ENCODE peak calls at places on chromosomes 2 and 18, in five cellular contexts. J is heart left ventricle; H is substantia nigra; P is gastrocnemius medialis; K is CD8-positive, alpha-beta memory T cell. A is an unnamed sample.
A peak's percentile ranks its signal among the peaks of the same experiment; 100 is the strongest.

GRCh38 chr2:74715071-74715791 is 61.2 kb downstream of the SEMA4F start:
- DNase-seq in H (peak; percentile 52), K (peak; percentile 81), J (peak; percentile 81), P (peak; percentile 48), A (peak; percentile 15)

GRCh38 chr18:13446024-13446423 is 227.5 kb downstream of the LDLRAD4 start:
- DNase-seq in J (no peak), P (no peak), H (no peak), K (no peak), A (no peak)

GRCh38 chr18:50666536-50666935 is 106.6 kb downstream of the MAPK4 start:
- DNase-seq in K (no peak), J (no peak), H (no peak), P (no peak), A (peak; percentile 34)

GRCh38 chr18:49609416-49610284 is 47.8 kb downstream of the LIPG start:
- DNase-seq in J (no peak), P (no peak), K (no peak), H (no peak), A (no peak)

GRCh38 chr18:30705943-30706342 is 336.6 kb downstream of the DSC3 start:
- DNase-seq in H (no peak), J (no peak), P (no peak), K (no peak), A (no peak)

GRCh38 chr2:133674433-133675331 is 106.4 kb upstream of the NCKAP5 start:
- DNase-seq in J (peak; percentile 70), K (no peak), P (no peak), H (peak; percentile 73), A (peak; percentile 49)

GRCh38 chr2:25165992-25166618 is 2.3 kb downstream of the POMC start:
- DNase-seq in P (no peak), H (peak; percentile 5), K (peak; percentile 63), J (peak; percentile 41), A (no peak)

GRCh38 chr2:239293450-239294430 is 107.1 kb downstream of the HDAC4 start:
- DNase-seq in J (peak; percentile 22), K (peak; percentile 62), P (peak; percentile 26), H (no peak), A (no peak)

GRCh38 chr18:65425366-65425765 is 325.4 kb upstream of the CDH7 start:
- DNase-seq in H (no peak), P (no peak), J (no peak), K (no peak), A (no peak)

GRCh38 chr2:33177627-33178026 is 230.9 kb downstream of the LTBP1 start:
- DNase-seq in J (no peak), K (no peak), H (no peak), P (no peak), A (no peak)

GRCh38 chr2:119402645-119403560 is 28.8 kb upstream of the TMEM37 start:
- DNase-seq in H (no peak), P (no peak), K (no peak), J (peak; percentile 56), A (no peak)

GRCh38 chr18:55380574-55380973 is 207.4 kb downstream of the TCF4 start:
- DNase-seq in P (no peak), J (no peak), H (no peak), K (no peak), A (no peak)

GRCh38 chr2:157620956-157621355 is 7.7 kb downstream of the ACVR1C start:
- DNase-seq in J (no peak), K (no peak), H (no peak), P (no peak), A (no peak)

GRCh38 chr18:22182884-22183610 is 13.7 kb downstream of the GATA6 start:
- DNase-seq in P (no peak), J (no peak), K (no peak), H (no peak), A (no peak)

GRCh38 chr2:30185175-30185574 is 38.4 kb downstream of the YPEL5 start:
- DNase-seq in P (no peak), J (no peak), K (no peak), H (no peak), A (no peak)

GRCh38 chr2:177239934-177240600 is 24.5 kb downstream of the NFE2L2 start:
- DNase-seq in J (no peak), K (no peak), H (peak; percentile 42), P (peak; percentile 38), A (peak; percentile 41)

GRCh38 chr18:45678850-45679249 is 45.1 kb upstream of the SLC14A1 start:
- DNase-seq in P (no peak), H (no peak), J (no peak), K (no peak), A (no peak)

GRCh38 chr2:225599856-225600255 is 200.3 kb downstream of the NYAP2 start:
- DNase-seq in H (no peak), K (no peak), P (no peak), J (no peak), A (no peak)

GRCh38 chr2:136645458-136645857 is 119.9 kb upstream of the THSD7B start:
- DNase-seq in H (no peak), P (no peak), K (no peak), J (no peak), A (no peak)

GRCh38 chr2:66897181-66897580 is 462.3 kb downstream of the MEIS1 start:
- DNase-seq in H (no peak), K (no peak), P (no peak), J (no peak), A (no peak)

GRCh38 chr2:41504532-41504931 is 543.3 kb upstream of the PKDCC start:
- DNase-seq in P (no peak), H (no peak), K (no peak), J (no peak), A (no peak)

GRCh38 chr2:20989404-20989803 is 54.5 kb downstream of the APOB start:
- DNase-seq in J (no peak), H (no peak), P (no peak), K (no peak), A (no peak)

GRCh38 chr2:216535454-216535995 is 36.9 kb downstream of the RPL37A start:
- DNase-seq in K (no peak), J (peak; percentile 81), P (peak; percentile 24), H (no peak), A (no peak)

GRCh38 chr18:644395-645004 is 13.0 kb upstream of the TYMS start:
- DNase-seq in H (peak; percentile 45), P (no peak), J (no peak), K (no peak), A (peak; percentile 34)

GRCh38 chr2:39227628-39228412 is 15.9 kb downstream of the CDKL4 start:
- DNase-seq in H (peak; percentile 35), K (peak; percentile 84), P (peak; percentile 60), J (peak; percentile 81), A (peak; percentile 61)

GRCh38 chr2:28316546-28317335 is 75.9 kb upstream of the FOSL2 start:
- DNase-seq in P (no peak), H (no peak), J (no peak), K (no peak), A (no peak)

GRCh38 chr18:65990944-65991708 is 240.3 kb downstream of the CDH7 start:
- DNase-seq in P (no peak), H (no peak), J (no peak), K (no peak), A (no peak)

GRCh38 chr18:12044591-12044990 is 49.1 kb upstream of the ANKRD62 start:
- DNase-seq in H (no peak), K (no peak), J (no peak), P (no peak), A (no peak)

GRCh38 chr2:120774557-120775160 is 39.0 kb downstream of the GLI2 start:
- DNase-seq in P (no peak), H (no peak), K (peak; percentile 22), J (peak; percentile 15), A (no peak)

GRCh38 chr2:172228177-172228785 is 125.6 kb upstream of the DLX2 start:
- DNase-seq in P (no peak), J (no peak), K (no peak), H (no peak), A (no peak)

GRCh38 chr2:26649322-26649721 is 8.2 kb upstream of the CIB4 start:
- DNase-seq in P (no peak), J (no peak), K (no peak), H (no peak), A (no peak)

GRCh38 chr2:19354417-19355022 is 3.9 kb downstream of the OSR1 start:
- DNase-seq in J (no peak), P (no peak), K (no peak), H (no peak), A (no peak)

GRCh38 chr18:61308795-61309393 is 24.3 kb upstream of the CDH20 start:
- DNase-seq in P (no peak), K (no peak), J (no peak), H (peak; percentile 29), A (no peak)

GRCh38 chr2:241844831-241845578 is 13.7 kb downstream of the PDCD1 start:
- DNase-seq in J (no peak), H (no peak), K (no peak), P (no peak), A (no peak)
- H3K27ac ChIP-seq in J (peak overlapping the region; percentile 80), H (no peak overlapping the region), K (peak overlapping the region; percentile 47), P (no peak overlapping the region), A (no peak overlapping the region)

DNA sequence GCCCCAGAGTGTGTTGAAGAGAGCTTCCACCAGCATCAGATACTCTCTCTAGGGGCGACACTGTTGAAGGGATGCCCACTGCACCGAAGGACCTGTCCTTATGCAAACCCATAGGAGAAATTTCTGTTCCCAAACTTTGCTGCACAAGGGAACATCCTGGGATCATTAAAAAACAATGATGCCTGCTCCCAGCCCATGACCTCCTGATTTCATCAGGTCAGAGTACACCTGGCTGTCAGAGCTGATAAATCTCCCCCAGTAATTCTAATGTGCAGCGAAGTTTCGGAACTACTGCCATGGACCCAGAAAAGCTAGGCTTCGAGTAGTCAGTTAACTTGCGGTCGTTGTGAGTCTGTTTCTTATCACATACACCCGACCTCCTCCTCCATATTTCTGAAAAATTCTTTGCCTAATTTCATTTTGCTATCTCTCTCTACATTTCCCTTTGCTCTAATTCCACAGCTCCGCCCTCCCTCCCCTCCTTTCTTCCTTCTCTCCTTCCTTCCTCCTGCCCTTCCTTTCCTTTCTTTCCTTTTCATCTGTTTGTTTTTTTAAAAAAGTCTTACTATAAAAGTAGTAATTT is 18.8 kb downstream of the FAM124B start:
- DNase-seq in K (no peak), P (no peak), H (no peak), J (no peak), A (no peak)
- H3K27ac ChIP-seq in K (no peak overlapping the region), P (no peak overlapping the region), H (no peak overlapping the region), J (no peak overlapping the region), A (no peak overlapping the region)

GRCh38 chr2:42725657-42726056 is 38.3 kb downstream of the OXER1 start:
- DNase-seq in H (no peak), J (no peak), K (no peak), P (no peak), A (no peak)
- H3K27ac ChIP-seq in H (no peak overlapping the region), J (no peak overlapping the region), K (no peak overlapping the region), P (no peak overlapping the region), A (no peak overlapping the region)

DNA sequence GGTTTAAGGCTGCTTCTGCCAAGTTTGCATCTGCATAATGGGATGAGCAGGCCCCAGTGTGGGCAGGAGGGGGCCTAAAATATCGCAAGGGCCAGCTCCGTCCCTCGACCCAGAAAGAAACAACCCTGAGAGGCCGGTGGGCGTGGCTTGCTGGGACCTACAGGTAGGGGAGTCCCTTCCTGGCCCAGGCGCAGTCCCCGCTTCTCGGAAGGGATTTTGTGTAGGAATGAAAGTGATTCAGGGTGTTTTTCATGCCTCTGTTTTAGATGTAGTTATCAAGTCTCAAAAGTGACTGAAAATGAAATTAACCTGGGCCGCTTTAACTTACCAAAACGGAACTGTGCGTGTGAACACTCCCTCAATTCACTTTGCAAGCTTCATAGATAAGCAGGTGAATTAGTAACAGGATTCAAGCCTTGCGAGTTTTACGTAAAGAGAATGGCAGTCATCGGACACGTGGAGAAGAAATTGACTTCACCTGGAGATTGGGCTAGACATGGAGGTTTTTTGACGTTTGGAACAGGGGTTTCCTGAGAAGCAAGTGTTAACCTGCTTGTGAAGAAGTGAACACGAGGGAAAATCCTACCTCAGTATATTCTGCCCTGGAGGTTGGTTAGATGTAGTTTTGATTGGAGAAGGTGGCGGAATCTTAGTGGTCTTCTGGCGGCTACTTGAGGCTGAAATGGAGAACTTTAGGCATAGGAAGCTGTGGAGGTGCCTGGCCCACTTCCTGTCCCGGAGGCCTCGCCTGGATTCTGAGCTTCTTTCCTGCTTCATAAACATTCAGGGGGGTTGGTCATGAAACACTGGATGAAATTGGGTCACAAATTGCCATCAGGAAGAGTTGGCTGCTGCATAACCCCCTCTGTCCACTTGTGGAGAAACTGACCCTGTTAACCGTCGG is 1.7 kb downstream of the NCK2 start:
- DNase-seq in H (no peak), P (peak; percentile 29), K (peak; percentile 81), J (peak; percentile 60), A (no peak)
- H3K27ac ChIP-seq in H (peak overlapping the region; percentile 15), P (peak overlapping the region; percentile 91), K (peak overlapping the region; percentile 81), J (peak overlapping the region; percentile 80), A (peak overlapping the region; percentile 13)

A was measured in caudate nucleus.